ENCODE peak calls at places on chromosomes 3 and 15, in ten cellular contexts. F, A, J, B, M, H, K, V, Q and N are unnamed samples.

GRCh38 chr3:106013971-106014370 is 145.2 kb upstream of the CBLB start:
- DNase-seq in F (no peak), A (peak), J (no peak), B (no peak), M (no peak), H (peak), K (no peak), V (no peak), Q (no peak), N (no peak)

GRCh38 chr3:12267380-12268030 is 21.4 kb upstream of the PPARG start:
- DNase-seq in F (no peak), A (no peak), J (no peak), B (no peak), M (no peak), H (no peak), K (no peak), V (no peak), Q (no peak), N (no peak)

GRCh38 chr3:27914199-27914598 is 192.1 kb upstream of the EOMES start:
- DNase-seq in F (no peak), A (no peak), J (no peak), B (no peak), M (no peak), H (peak), K (no peak), V (no peak), Q (peak), N (no peak)

GRCh38 chr3:128123231-128123537 is 428 bp downstream of the RUVBL1 start:
- DNase-seq in F (no peak), A (peak), J (no peak), B (no peak), M (no peak), H (no peak), K (no peak), V (no peak), Q (no peak), N (no peak)

GRCh38 chr3:160544837-160545236 is 20.5 kb downstream of the KPNA4 start:
- DNase-seq in F (no peak), A (no peak), J (no peak), B (no peak), M (no peak), H (no peak), K (no peak), V (no peak), Q (no peak), N (no peak)

GRCh38 chr15:58447244-58448010 is 15.6 kb downstream of the LIPC start:
- DNase-seq in F (no peak), A (no peak), J (no peak), B (no peak), M (no peak), H (peak), K (no peak), V (no peak), Q (peak), N (peak)

GRCh38 chr3:126755866-126756265 is 51.8 kb downstream of the CHCHD6 start:
- DNase-seq in F (no peak), A (no peak), J (no peak), B (no peak), M (no peak), H (no peak), K (no peak), V (no peak), Q (no peak), N (no peak)

GRCh38 chr15:63362873-63363272 is 18.8 kb downstream of the CA12 start:
- DNase-seq in F (no peak), A (no peak), J (no peak), B (no peak), M (no peak), H (no peak), K (no peak), V (no peak), Q (no peak), N (no peak)

GRCh38 chr3:66276705-66277274 is 56.0 kb downstream of the SLC25A26 start:
- DNase-seq in F (peak), A (peak), J (no peak), B (peak), M (peak), H (peak), K (peak), V (peak), Q (peak), N (peak)